ENCODE peak calls at places on chromosomes 5 and 9, in four cellular contexts. J is Peyer's patch, U is AG04450, X is IMR-90. A is an unnamed sample.
A peak's percentile ranks its signal among the peaks of the same experiment; 100 is the strongest.

GRCh38 chr9:97695390-97695789 is 1.8 kb downstream of the XPA start:
- DNase-seq in J (no peak), U (no peak), X (no peak), A (no peak)

GRCh38 chr5:169512385-169512784 is 71.2 kb upstream of the SPDL1 start:
- DNase-seq in J (no peak), U (no peak), X (no peak), A (no peak)

GRCh38 chr5:172918421-172919371 is 40.5 kb upstream of the RPL26L1 start:
- DNase-seq in J (no peak), U (no peak), X (no peak), A (peak; percentile 57)

GRCh38 chr5:6291961-6292360 is 86.4 kb downstream of the MED10 start:
- DNase-seq in J (no peak), U (no peak), X (no peak), A (no peak)

GRCh38 chr5:5165541-5166002 is 25.4 kb downstream of the ADAMTS16 start:
- DNase-seq in J (no peak), U (no peak), X (no peak), A (no peak)

GRCh38 chr5:150460781-150461180 is 11.2 kb upstream of the RPS14 start:
- DNase-seq in J (no peak), U (no peak), X (no peak), A (no peak)

GRCh38 chr5:150485770-150486401 is 22.0 kb upstream of the NDST1 start:
- DNase-seq in J (peak; percentile 29), U (no peak), X (peak; percentile 46), A (peak; percentile 96)

GRCh38 chr9:128190013-128190412 is 1.4 kb downstream of the CIZ1 start:
- DNase-seq in J (no peak), U (no peak), X (no peak), A (peak; percentile 59)

GRCh38 chr5:73182282-73182681 is 9.3 kb downstream of the TMEM174 start:
- DNase-seq in J (no peak), U (no peak), X (no peak), A (peak; percentile 15)

DNA sequence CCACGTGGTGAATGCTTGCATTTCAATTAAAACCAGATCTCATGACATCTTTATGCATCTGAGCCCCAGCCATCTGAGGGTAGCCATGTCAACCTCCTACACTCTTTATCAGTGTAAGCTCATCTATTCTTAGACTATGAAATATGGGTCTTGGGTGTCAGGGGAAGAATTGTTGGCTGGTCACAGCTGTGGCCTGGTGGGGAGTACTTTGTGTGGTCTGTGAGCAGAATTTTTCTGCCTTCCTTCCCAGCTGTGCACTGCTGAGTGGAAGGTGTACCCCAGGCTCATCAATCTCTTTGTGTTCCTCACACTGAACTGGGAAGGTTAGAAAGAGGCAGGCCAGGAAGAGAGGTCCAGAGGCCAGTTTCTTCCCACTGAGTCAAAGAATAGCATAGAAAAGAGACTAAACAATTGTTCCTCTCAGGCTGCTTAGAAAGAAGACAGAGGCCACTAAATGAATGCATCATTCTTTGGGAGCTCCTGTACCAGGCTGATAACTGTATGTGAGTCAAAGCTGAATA is 202.7 kb upstream of the RGMB start:
- DNase-seq in J (no peak), U (no peak), X (peak; percentile 84), A (no peak)
- H3K27ac ChIP-seq in J (no peak overlapping the region), U (peak overlapping the region; percentile 25), X (peak overlapping the region; percentile 31), A (peak overlapping the region; percentile 33)

GRCh38 chr9:120893917-120894316 is 16.9 kb upstream of the PHF19 start:
- DNase-seq in J (no peak), U (no peak), X (no peak), A (no peak)
- H3K27ac ChIP-seq in J (peak overlapping the region; percentile 72), U (peak overlapping the region; percentile 11), X (no peak overlapping the region), A (no peak overlapping the region)

GRCh38 chr5:41650131-41650530 is 139.7 kb upstream of the PLCXD3 start:
- DNase-seq in J (no peak), U (no peak), X (no peak), A (peak; percentile 50)
- H3K27ac ChIP-seq in J (no peak overlapping the region), U (no peak overlapping the region), X (no peak overlapping the region), A (peak overlapping the region; percentile 46)

GRCh38 chr5:133985540-133986180 is 17.2 kb upstream of the C5orf15 start:
- DNase-seq in J (no peak), U (no peak), X (no peak), A (peak; percentile 19)
- H3K27ac ChIP-seq in J (no peak overlapping the region), U (no peak overlapping the region), X (no peak overlapping the region), A (no peak overlapping the region)

GRCh38 chr9:86941196-86941595 is 6.1 kb downstream of the GAS1 start:
- DNase-seq in J (no peak), U (no peak), X (no peak), A (no peak)
- H3K27ac ChIP-seq in J (no peak overlapping the region), U (no peak overlapping the region), X (no peak overlapping the region), A (no peak overlapping the region)

GRCh38 chr5:32225445-32225844 is 51.3 kb upstream of the GOLPH3 start:
- DNase-seq in J (no peak), U (no peak), X (peak; percentile 67), A (no peak)
- H3K27ac ChIP-seq in J (no peak overlapping the region), U (no peak overlapping the region), X (peak overlapping the region; percentile 26), A (no peak overlapping the region)